ENCODE peak calls at places on chromosomes 2 and 18, in six cellular contexts. Y is MM.1S, E is GM23338, J is hepatocyte, D is GM23248, G is neural progenitor cell. U is an unnamed sample.

GRCh38 chr2:9945596-9945995 is 5.9 kb upstream of the GRHL1 start:
- DNase-seq in Y (no peak), E (no peak), J (no peak), D (no peak), G (no peak), U (no peak)

GRCh38 chr2:151280276-151280675 is 9.2 kb downstream of the NMI start:
- DNase-seq in Y (no peak), E (no peak), J (no peak), D (peak; percentile 21), G (no peak), U (no peak)

GRCh38 chr2:101265893-101266499 is 13.3 kb downstream of the CNOT11 start:
- DNase-seq in Y (no peak), E (peak; percentile 31), J (peak; percentile 78), D (no peak), G (no peak), U (no peak)

GRCh38 chr2:32067549-32067948 is 4.2 kb downstream of the SPAST start:
- DNase-seq in Y (no peak), E (no peak), J (no peak), D (no peak), G (no peak), U (no peak)

GRCh38 chr2:236173734-236174607 is 5.8 kb upstream of the GBX2 start:
- DNase-seq in Y (no peak), E (peak; percentile 26), J (no peak), D (no peak), G (peak; percentile 9), U (no peak)

GRCh38 chr2:43192039-43192438 is 34.4 kb downstream of the ZFP36L2 start:
- DNase-seq in Y (peak; percentile 16), E (peak; percentile 83), J (no peak), D (peak; percentile 39), G (no peak), U (no peak)

GRCh38 chr2:203532957-203533695 is 2.0 kb downstream of the RAPH1 start:
- DNase-seq in Y (no peak), E (peak; percentile 79), J (peak; percentile 28), D (peak; percentile 83), G (peak; percentile 52), U (peak; percentile 39)

GRCh38 chr18:49751427-49752094 is 61.8 kb downstream of the ACAA2 start:
- DNase-seq in Y (no peak), E (no peak), J (no peak), D (no peak), G (no peak), U (no peak)

GRCh38 chr2:241701155-241701404 is 759 bp upstream of the ING5 start:
- DNase-seq in Y (peak; percentile 95), E (no peak), J (no peak), D (peak; percentile 93), G (no peak), U (no peak)

GRCh38 chr2:19228720-19229119 is 129.7 kb downstream of the OSR1 start:
- DNase-seq in Y (no peak), E (peak; percentile 64), J (no peak), D (no peak), G (peak; percentile 83), U (no peak)

GRCh38 chr2:34533585-34534225 is 934.6 kb upstream of the FAM98A start:
- DNase-seq in Y (no peak), E (no peak), J (no peak), D (no peak), G (no peak), U (no peak)

GRCh38 chr18:62399781-62400308 is 74.7 kb downstream of the TNFRSF11A start:
- DNase-seq in Y (no peak), E (peak; percentile 79), J (peak; percentile 62), D (peak; percentile 12), G (peak; percentile 57), U (peak; percentile 46)

GRCh38 chr2:234374671-234375245 is 122.1 kb downstream of the ARL4C start:
- DNase-seq in Y (no peak), E (no peak), J (no peak), D (no peak), G (no peak), U (no peak)

GRCh38 chr2:106192752-106193490 is 1.2 kb downstream of the UXS1 start:
- DNase-seq in Y (peak; percentile 54), E (peak; percentile 48), J (peak; percentile 78), D (peak; percentile 89), G (peak; percentile 44), U (peak; percentile 68)

GRCh38 chr2:234304945-234305344 is 191.9 kb downstream of the ARL4C start:
- DNase-seq in Y (no peak), E (peak; percentile 61), J (peak; percentile 38), D (peak; percentile 65), G (peak; percentile 85), U (no peak)

GRCh38 chr2:55618649-55619055 is 1.2 kb upstream of the PPP4R3B start:
- DNase-seq in Y (peak; percentile 68), E (peak; percentile 73), J (peak; percentile 54), D (peak; percentile 73), G (peak; percentile 67), U (peak; percentile 78)

GRCh38 chr18:24414349-24415003 is 12.0 kb upstream of the IMPACT start:
- DNase-seq in Y (peak; percentile 8), E (no peak), J (no peak), D (no peak), G (no peak), U (no peak)

GRCh38 chr2:180604077-180604476 is 376.3 kb upstream of the UBE2E3 start:
- DNase-seq in Y (peak; percentile 49), E (peak; percentile 78), J (peak; percentile 14), D (peak; percentile 19), G (peak; percentile 54), U (peak; percentile 10)

GRCh38 chr2:182435754-182436153 is 8.9 kb upstream of the PDE1A start:
- DNase-seq in Y (no peak), E (no peak), J (no peak), D (peak; percentile 70), G (no peak), U (no peak)

GRCh38 chr2:64035067-64035942 is 16.1 kb upstream of the VPS54 start:
- DNase-seq in Y (no peak), E (no peak), J (no peak), D (peak; percentile 49), G (no peak), U (no peak)

GRCh38 chr18:55337908-55338521 is 250.0 kb downstream of the TCF4 start:
- DNase-seq in Y (no peak), E (no peak), J (no peak), D (peak; percentile 55), G (no peak), U (peak; percentile 92)

GRCh38 chr2:224956706-224957105 is 85.6 kb downstream of the DOCK10 start:
- DNase-seq in Y (no peak), E (no peak), J (no peak), D (no peak), G (no peak), U (no peak)

GRCh38 chr2:137231616-137232015 is 466.3 kb downstream of the THSD7B start:
- DNase-seq in Y (no peak), E (peak; percentile 8), J (no peak), D (no peak), G (no peak), U (no peak)

GRCh38 chr2:98946875-98947274 is 10.8 kb upstream of the CRACDL start:
- DNase-seq in Y (no peak), E (no peak), J (no peak), D (no peak), G (no peak), U (no peak)

GRCh38 chr2:157898591-157898996 is 22.5 kb upstream of the ACVR1 start:
- DNase-seq in Y (peak; percentile 53), E (no peak), J (peak; percentile 56), D (peak; percentile 84), G (no peak), U (peak; percentile 59)

DNA sequence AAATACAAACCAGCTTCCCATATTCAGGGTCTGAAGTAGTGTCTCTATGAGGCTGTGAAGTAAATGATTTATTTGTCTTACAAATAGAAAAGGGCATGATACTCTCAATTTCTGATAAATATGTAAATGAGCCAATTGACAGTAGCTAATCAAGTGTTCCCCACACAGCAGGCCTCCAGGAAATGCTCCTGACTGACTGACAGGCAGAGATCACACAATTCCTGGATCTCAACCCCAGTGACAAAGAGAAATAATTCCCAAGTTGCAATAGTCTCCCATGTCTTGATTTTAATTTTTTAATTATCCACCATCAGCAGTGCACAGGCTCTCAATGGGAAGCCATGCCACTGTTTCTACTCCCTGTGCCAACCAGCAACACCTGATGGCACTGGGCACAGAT is 390.4 kb downstream of the SOX11 start:
- DNase-seq in Y (no peak), E (no peak), J (no peak), D (no peak), G (peak; percentile 17), U (no peak)
- TF ChIP-seq EZH2 in Y (no peak), E (no peak), J (no peak), D (no peak), G (no peak), U (no peak)

DNA sequence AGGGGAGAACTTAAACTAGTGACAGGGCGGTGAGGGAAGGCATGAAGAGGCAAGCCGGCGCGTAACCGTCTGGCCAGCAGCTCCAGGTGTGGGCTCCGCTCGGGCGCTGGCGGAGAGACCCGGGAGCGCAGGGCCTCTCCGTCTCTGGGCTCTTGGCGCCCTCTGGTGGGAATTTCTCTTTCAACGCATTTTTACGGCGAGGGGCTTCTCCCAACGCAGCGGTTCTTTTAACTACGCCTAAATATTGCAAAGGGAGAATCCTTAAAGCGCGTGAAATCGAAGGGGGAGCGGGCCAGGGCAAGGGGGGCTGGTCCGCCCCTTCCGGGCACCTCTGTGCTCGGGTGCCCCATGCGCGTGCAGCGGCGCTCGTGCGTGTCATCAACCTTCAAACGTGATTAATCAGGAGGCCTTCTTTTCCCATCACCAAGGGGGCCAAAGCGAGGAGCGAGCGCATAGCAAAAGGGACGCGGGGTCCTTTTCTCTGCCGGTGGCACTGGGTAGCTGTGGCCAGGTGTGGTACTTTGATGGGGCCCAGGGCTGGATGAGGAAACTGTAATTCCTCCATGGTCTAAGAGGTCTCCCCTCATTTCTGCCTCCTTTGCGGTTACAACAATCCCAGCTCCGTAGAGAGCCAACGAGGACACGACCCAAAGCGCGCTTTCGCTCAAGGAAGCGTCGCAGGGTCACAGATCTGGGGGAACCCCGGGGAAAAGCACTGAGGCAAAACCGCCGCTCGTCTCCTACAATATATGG is 765 bp upstream of the GAD1 start:
- DNase-seq in Y (peak; percentile 80), E (peak; percentile 94), J (peak; percentile 89), D (peak; percentile 67), G (peak; percentile 94), U (peak; percentile 31)
- TF ChIP-seq EZH2 in Y (no peak), E (peak; percentile 88), J (no peak), D (no peak), G (peak; percentile 27), U (peak; percentile 8)

DNA sequence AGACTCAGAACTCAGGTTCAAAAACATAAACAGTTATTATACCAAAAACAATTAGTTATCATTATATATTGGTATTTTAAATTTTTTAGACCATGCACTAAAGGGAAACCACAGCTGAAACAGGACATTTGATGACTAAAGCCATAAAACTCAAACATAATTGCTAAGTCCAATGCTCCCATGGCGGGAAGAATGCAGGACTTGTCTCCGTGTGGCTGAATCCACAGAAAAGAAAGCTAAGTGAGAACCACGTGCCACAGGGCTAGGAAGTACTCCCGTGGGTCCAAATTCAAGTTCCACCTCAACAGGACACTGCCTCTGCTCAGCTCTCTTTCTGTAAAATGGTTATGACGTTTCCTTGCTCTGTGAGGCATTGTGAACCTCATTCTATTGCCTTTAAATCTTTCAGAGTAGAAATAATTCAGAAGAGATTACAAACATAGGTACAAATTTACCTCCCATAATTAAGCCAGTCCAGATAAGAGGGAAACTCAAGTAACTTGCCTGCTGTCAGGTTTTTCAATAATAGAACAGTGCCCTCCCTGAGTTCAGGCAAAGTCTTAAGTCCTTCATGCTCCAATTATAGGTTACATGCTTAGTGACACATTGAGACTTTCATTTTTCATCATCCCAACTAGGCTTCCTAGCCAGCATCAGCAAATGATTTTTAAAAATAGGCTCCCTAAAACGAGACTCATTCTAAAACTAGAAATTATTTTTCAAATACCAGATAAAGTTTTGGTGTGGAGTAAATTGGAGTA is 36.7 kb downstream of the FTCDNL1 start:
- DNase-seq in Y (no peak), E (no peak), J (no peak), D (no peak), G (no peak), U (no peak)
- TF ChIP-seq EZH2 in Y (no peak), E (no peak), J (no peak), D (no peak), G (no peak), U (no peak)

GRCh38 chr18:43029414-43029813 is 86.1 kb downstream of the RIT2 start:
- DNase-seq in Y (no peak), E (no peak), J (no peak), D (no peak), G (no peak), U (peak; percentile 1)
- TF ChIP-seq EZH2 in Y (no peak), E (no peak), J (no peak), D (no peak), G (no peak), U (no peak)